ENCODE peak calls at places on chromosomes 12 and 14, in seven cellular contexts. One of them, this sample, is unnamed.

GRCh38 chr12:1663440-1664132 is 27.3 kb upstream of the ADIPOR2 start:
- DNase-seq in mucosa of descending colon: no peak
- DNase-seq in transverse colon: no peak
- DNase-seq in fibroblast of mammary gland: no peak
- DNase-seq in GM06990: no peak
- DNase-seq in brain microvascular endothelial cell: no peak
- DNase-seq in fibroblast of lung: no peak
- DNase-seq in this sample: no peak

GRCh38 chr12:118304093-118304492 is 68.6 kb downstream of the TAOK3 start:
- DNase-seq in fibroblast of mammary gland: no peak
- DNase-seq in fibroblast of lung: no peak
- DNase-seq in GM06990: no peak
- DNase-seq in mucosa of descending colon: no peak
- DNase-seq in transverse colon: no peak
- DNase-seq in brain microvascular endothelial cell: no peak
- DNase-seq in this sample: no peak

GRCh38 chr14:101499080-101499479 is 62.2 kb upstream of the DIO3 start:
- DNase-seq in brain microvascular endothelial cell: no peak
- DNase-seq in transverse colon: no peak
- DNase-seq in fibroblast of mammary gland: no peak
- DNase-seq in mucosa of descending colon: no peak
- DNase-seq in fibroblast of lung: no peak
- DNase-seq in GM06990: no peak
- DNase-seq in this sample: no peak

GRCh38 chr14:85252011-85252410 is 277.9 kb upstream of the FLRT2 start:
- DNase-seq in brain microvascular endothelial cell: peak
- DNase-seq in fibroblast of lung: peak
- DNase-seq in mucosa of descending colon: no peak
- DNase-seq in transverse colon: no peak
- DNase-seq in fibroblast of mammary gland: peak
- DNase-seq in GM06990: no peak
- DNase-seq in this sample: no peak

GRCh38 chr14:61179776-61180398 is 101.3 kb downstream of the TMEM30B start:
- DNase-seq in fibroblast of mammary gland: peak
- DNase-seq in GM06990: no peak
- DNase-seq in brain microvascular endothelial cell: no peak
- DNase-seq in fibroblast of lung: peak
- DNase-seq in mucosa of descending colon: no peak
- DNase-seq in transverse colon: no peak
- DNase-seq in this sample: no peak

GRCh38 chr12:10409387-10409786 is at the start of gene KLRC4:
- DNase-seq in fibroblast of mammary gland: peak
- DNase-seq in GM06990: no peak
- DNase-seq in brain microvascular endothelial cell: peak
- DNase-seq in transverse colon: no peak
- DNase-seq in mucosa of descending colon: no peak
- DNase-seq in fibroblast of lung: peak
- DNase-seq in this sample: no peak

GRCh38 chr14:89933002-89933401 is 21.5 kb downstream of the EFCAB11 start:
- DNase-seq in transverse colon: no peak
- DNase-seq in fibroblast of lung: no peak
- DNase-seq in brain microvascular endothelial cell: no peak
- DNase-seq in mucosa of descending colon: peak
- DNase-seq in fibroblast of mammary gland: no peak
- DNase-seq in GM06990: no peak
- DNase-seq in this sample: no peak

GRCh38 chr14:75917322-75918251 is 64.2 kb downstream of the TGFB3 start:
- DNase-seq in brain microvascular endothelial cell: no peak
- DNase-seq in fibroblast of mammary gland: no peak
- DNase-seq in transverse colon: no peak
- DNase-seq in GM06990: no peak
- DNase-seq in fibroblast of lung: no peak
- DNase-seq in mucosa of descending colon: no peak
- DNase-seq in this sample: no peak

GRCh38 chr14:45057349-45057748 is 26.6 kb upstream of the PRPF39 start:
- DNase-seq in fibroblast of lung: no peak
- DNase-seq in transverse colon: no peak
- DNase-seq in GM06990: no peak
- DNase-seq in brain microvascular endothelial cell: no peak
- DNase-seq in fibroblast of mammary gland: no peak
- DNase-seq in mucosa of descending colon: no peak
- DNase-seq in this sample: no peak

GRCh38 chr14:67483599-67484270 is 4.8 kb downstream of the TMEM229B start:
- DNase-seq in fibroblast of mammary gland: no peak
- DNase-seq in GM06990: no peak
- DNase-seq in transverse colon: no peak
- DNase-seq in mucosa of descending colon: no peak
- DNase-seq in brain microvascular endothelial cell: no peak
- DNase-seq in fibroblast of lung: no peak
- DNase-seq in this sample: no peak

GRCh38 chr12:39102474-39103209 is 197.3 kb upstream of the CPNE8 start:
- DNase-seq in fibroblast of mammary gland: peak
- DNase-seq in transverse colon: no peak
- DNase-seq in GM06990: no peak
- DNase-seq in mucosa of descending colon: no peak
- DNase-seq in brain microvascular endothelial cell: no peak
- DNase-seq in fibroblast of lung: peak
- DNase-seq in this sample: no peak

GRCh38 chr12:75528692-75529091 is 17.3 kb upstream of the KRR1 start:
- DNase-seq in fibroblast of lung: no peak
- DNase-seq in transverse colon: no peak
- DNase-seq in fibroblast of mammary gland: no peak
- DNase-seq in GM06990: no peak
- DNase-seq in mucosa of descending colon: no peak
- DNase-seq in brain microvascular endothelial cell: no peak
- DNase-seq in this sample: no peak

GRCh38 chr14:61438860-61439765 is 117.7 kb downstream of the PRKCH start:
- DNase-seq in mucosa of descending colon: peak
- DNase-seq in fibroblast of lung: peak
- DNase-seq in GM06990: peak
- DNase-seq in fibroblast of mammary gland: peak
- DNase-seq in brain microvascular endothelial cell: peak
- DNase-seq in transverse colon: peak
- DNase-seq in this sample: no peak

GRCh38 chr14:50961606-50962259 is 17.4 kb upstream of the PYGL start:
- DNase-seq in brain microvascular endothelial cell: peak
- DNase-seq in transverse colon: no peak
- DNase-seq in fibroblast of mammary gland: peak
- DNase-seq in fibroblast of lung: peak
- DNase-seq in mucosa of descending colon: no peak
- DNase-seq in GM06990: no peak
- DNase-seq in this sample: no peak

GRCh38 chr14:72826039-72826438 is 67.9 kb downstream of the DPF3 start:
- DNase-seq in mucosa of descending colon: no peak
- DNase-seq in fibroblast of lung: no peak
- DNase-seq in GM06990: no peak
- DNase-seq in transverse colon: no peak
- DNase-seq in brain microvascular endothelial cell: no peak
- DNase-seq in fibroblast of mammary gland: no peak
- DNase-seq in this sample: no peak

GRCh38 chr12:11630046-11630706 is 19.3 kb upstream of the ETV6 start:
- DNase-seq in transverse colon: no peak
- DNase-seq in fibroblast of lung: peak
- DNase-seq in fibroblast of mammary gland: no peak
- DNase-seq in brain microvascular endothelial cell: no peak
- DNase-seq in GM06990: no peak
- DNase-seq in mucosa of descending colon: no peak
- DNase-seq in this sample: no peak

GRCh38 chr12:115101518-115101917 is 417.5 kb upstream of the TBX3 start:
- DNase-seq in fibroblast of mammary gland: no peak
- DNase-seq in fibroblast of lung: no peak
- DNase-seq in brain microvascular endothelial cell: no peak
- DNase-seq in mucosa of descending colon: no peak
- DNase-seq in GM06990: no peak
- DNase-seq in transverse colon: no peak
- DNase-seq in this sample: no peak

GRCh38 chr14:105529506-105530445 is 3.4 kb downstream of the TMEM121 start:
- DNase-seq in brain microvascular endothelial cell: no peak
- DNase-seq in transverse colon: peak
- DNase-seq in fibroblast of lung: no peak
- DNase-seq in fibroblast of mammary gland: no peak
- DNase-seq in GM06990: no peak
- DNase-seq in mucosa of descending colon: peak
- DNase-seq in this sample: no peak
- H3K4me3 ChIP-seq in brain microvascular endothelial cell: no peak
- H3K4me3 ChIP-seq in transverse colon: no peak
- H3K4me3 ChIP-seq in fibroblast of lung: no peak
- H3K4me3 ChIP-seq in fibroblast of mammary gland: no peak
- H3K4me3 ChIP-seq in GM06990: no peak
- H3K4me3 ChIP-seq in mucosa of descending colon: no peak
- H3K4me3 ChIP-seq in this sample: no peak

GRCh38 chr12:42932937-42933336 is 343.4 kb upstream of the PRICKLE1 start:
- DNase-seq in brain microvascular endothelial cell: no peak
- DNase-seq in fibroblast of mammary gland: no peak
- DNase-seq in transverse colon: no peak
- DNase-seq in GM06990: no peak
- DNase-seq in mucosa of descending colon: no peak
- DNase-seq in fibroblast of lung: no peak
- DNase-seq in this sample: no peak
- H3K4me3 ChIP-seq in brain microvascular endothelial cell: no peak
- H3K4me3 ChIP-seq in fibroblast of mammary gland: no peak
- H3K4me3 ChIP-seq in transverse colon: no peak
- H3K4me3 ChIP-seq in GM06990: no peak
- H3K4me3 ChIP-seq in mucosa of descending colon: no peak
- H3K4me3 ChIP-seq in fibroblast of lung: no peak
- H3K4me3 ChIP-seq in this sample: no peak

GRCh38 chr12:15726757-15727112 is 62.5 kb downstream of the EPS8 start:
- DNase-seq in fibroblast of lung: no peak
- DNase-seq in mucosa of descending colon: no peak
- DNase-seq in fibroblast of mammary gland: no peak
- DNase-seq in brain microvascular endothelial cell: no peak
- DNase-seq in transverse colon: no peak
- DNase-seq in GM06990: no peak
- DNase-seq in this sample: no peak
- H3K4me3 ChIP-seq in fibroblast of lung: no peak
- H3K4me3 ChIP-seq in mucosa of descending colon: no peak
- H3K4me3 ChIP-seq in fibroblast of mammary gland: no peak
- H3K4me3 ChIP-seq in brain microvascular endothelial cell: no peak
- H3K4me3 ChIP-seq in transverse colon: no peak
- H3K4me3 ChIP-seq in GM06990: no peak
- H3K4me3 ChIP-seq in this sample: no peak

GRCh38 chr12:32874926-32875325 is 21.7 kb downstream of the PKP2 start:
- DNase-seq in transverse colon: no peak
- DNase-seq in fibroblast of mammary gland: no peak
- DNase-seq in fibroblast of lung: no peak
- DNase-seq in mucosa of descending colon: no peak
- DNase-seq in brain microvascular endothelial cell: no peak
- DNase-seq in GM06990: no peak
- DNase-seq in this sample: no peak
- H3K4me3 ChIP-seq in transverse colon: no peak
- H3K4me3 ChIP-seq in fibroblast of mammary gland: no peak
- H3K4me3 ChIP-seq in fibroblast of lung: no peak
- H3K4me3 ChIP-seq in mucosa of descending colon: no peak
- H3K4me3 ChIP-seq in brain microvascular endothelial cell: no peak
- H3K4me3 ChIP-seq in GM06990: no peak
- H3K4me3 ChIP-seq in this sample: no peak

GRCh38 chr12:30898846-30899245 is 27.7 kb upstream of the TSPAN11 start:
- DNase-seq in fibroblast of lung: no peak
- DNase-seq in transverse colon: no peak
- DNase-seq in fibroblast of mammary gland: peak
- DNase-seq in mucosa of descending colon: no peak
- DNase-seq in GM06990: no peak
- DNase-seq in brain microvascular endothelial cell: no peak
- DNase-seq in this sample: no peak

GRCh38 chr12:30905483-30906009 is 21.0 kb upstream of the TSPAN11 start:
- DNase-seq in mucosa of descending colon: no peak
- DNase-seq in fibroblast of mammary gland: no peak
- DNase-seq in GM06990: no peak
- DNase-seq in brain microvascular endothelial cell: no peak
- DNase-seq in fibroblast of lung: no peak
- DNase-seq in transverse colon: no peak
- DNase-seq in this sample: no peak

GRCh38 chr12:30902001-30902400 is 24.5 kb upstream of the TSPAN11 start:
- DNase-seq in brain microvascular endothelial cell: no peak
- DNase-seq in transverse colon: no peak
- DNase-seq in fibroblast of lung: peak
- DNase-seq in GM06990: no peak
- DNase-seq in mucosa of descending colon: no peak
- DNase-seq in fibroblast of mammary gland: peak
- DNase-seq in this sample: no peak

GRCh38 chr12:30900351-30900750 is 26.2 kb upstream of the TSPAN11 start:
- DNase-seq in mucosa of descending colon: no peak
- DNase-seq in brain microvascular endothelial cell: no peak
- DNase-seq in transverse colon: no peak
- DNase-seq in GM06990: no peak
- DNase-seq in fibroblast of mammary gland: no peak
- DNase-seq in fibroblast of lung: no peak
- DNase-seq in this sample: no peak

DNA sequence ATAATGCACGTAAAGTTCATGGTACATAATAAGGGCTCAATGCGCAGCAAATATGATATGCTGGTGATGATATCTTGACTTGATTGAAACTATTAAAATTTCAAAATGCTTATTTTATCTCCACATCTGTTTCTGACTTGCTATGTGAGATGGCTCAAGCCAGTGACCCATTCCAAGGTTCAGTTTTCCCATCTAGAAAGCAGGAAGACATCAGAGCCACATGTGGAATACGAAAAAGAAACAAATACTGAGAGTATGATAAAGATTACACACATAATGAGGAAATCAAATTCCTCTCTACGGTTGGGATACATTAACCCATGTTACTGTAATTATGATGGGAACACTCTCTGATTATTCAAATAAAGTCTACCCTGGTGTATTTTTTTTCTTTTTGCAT is 23.9 kb upstream of the TSPAN11 start:
- DNase-seq in mucosa of descending colon: no peak
- DNase-seq in brain microvascular endothelial cell: no peak
- DNase-seq in fibroblast of lung: no peak
- DNase-seq in transverse colon: no peak
- DNase-seq in GM06990: no peak
- DNase-seq in fibroblast of mammary gland: peak
- DNase-seq in this sample: no peak
- H3K4me3 ChIP-seq in mucosa of descending colon: no peak
- H3K4me3 ChIP-seq in brain microvascular endothelial cell: no peak
- H3K4me3 ChIP-seq in fibroblast of lung: no peak
- H3K4me3 ChIP-seq in transverse colon: no peak
- H3K4me3 ChIP-seq in GM06990: no peak
- H3K4me3 ChIP-seq in fibroblast of mammary gland: no peak
- H3K4me3 ChIP-seq in this sample: no peak

GRCh38 chr14:103698380-103699260 is 16.6 kb downstream of the XRCC3 start:
- DNase-seq in fibroblast of mammary gland: no peak
- DNase-seq in fibroblast of lung: no peak
- DNase-seq in GM06990: no peak
- DNase-seq in mucosa of descending colon: peak
- DNase-seq in brain microvascular endothelial cell: no peak
- DNase-seq in transverse colon: peak
- DNase-seq in this sample: no peak
- H3K4me3 ChIP-seq in fibroblast of mammary gland: no peak
- H3K4me3 ChIP-seq in fibroblast of lung: no peak
- H3K4me3 ChIP-seq in GM06990: no peak
- H3K4me3 ChIP-seq in mucosa of descending colon: no peak
- H3K4me3 ChIP-seq in brain microvascular endothelial cell: no peak
- H3K4me3 ChIP-seq in transverse colon: no peak
- H3K4me3 ChIP-seq in this sample: no peak

GRCh38 chr14:37599527-37600368 is 4.3 kb downstream of the TTC6 start:
- DNase-seq in brain microvascular endothelial cell: no peak
- DNase-seq in mucosa of descending colon: peak
- DNase-seq in transverse colon: no peak
- DNase-seq in GM06990: no peak
- DNase-seq in fibroblast of mammary gland: no peak
- DNase-seq in fibroblast of lung: no peak
- DNase-seq in this sample: no peak
- H3K4me3 ChIP-seq in brain microvascular endothelial cell: no peak
- H3K4me3 ChIP-seq in mucosa of descending colon: no peak
- H3K4me3 ChIP-seq in transverse colon: peak
- H3K4me3 ChIP-seq in GM06990: no peak
- H3K4me3 ChIP-seq in fibroblast of mammary gland: no peak
- H3K4me3 ChIP-seq in fibroblast of lung: no peak
- H3K4me3 ChIP-seq in this sample: no peak

This sample was measured in Jurkat, Clone E6-1.